ENCODE peak calls at places on chromosomes 3 and 15, in six cellular contexts. Y, T, W, G, P and J are unnamed samples. For H3K9me3, the result is how much of the 10 kb centered on the place peaks cover.

GRCh38 chr3:142429582-142429981 is 18.3 kb downstream of the XRN1 start:
- DNase-seq in Y (no peak), T (no peak), W (no peak), G (no peak), P (no peak), J (no peak)

GRCh38 chr3:168884353-168884903 is 779.1 kb downstream of the MECOM start:
- DNase-seq in Y (no peak), T (no peak), W (no peak), G (no peak), P (no peak), J (no peak)

GRCh38 chr15:84855032-84855645 is 29.3 kb upstream of the SLC28A1 start:
- DNase-seq in Y (no peak), T (no peak), W (no peak), G (no peak), P (no peak), J (no peak)

GRCh38 chr3:153856932-153857331 is 264.3 kb upstream of the ARHGEF26 start:
- DNase-seq in Y (no peak), T (no peak), W (no peak), G (no peak), P (no peak), J (no peak)

GRCh38 chr3:186025161-186025560 is 83.7 kb downstream of the ETV5 start:
- DNase-seq in Y (no peak), T (no peak), W (no peak), G (no peak), P (no peak), J (no peak)

GRCh38 chr3:13522236-13522635 is 26.7 kb upstream of the FBLN2 start:
- DNase-seq in Y (no peak), T (no peak), W (no peak), G (no peak), P (no peak), J (no peak)

GRCh38 chr3:129517516-129517915 is 10.9 kb upstream of the RHO start:
- DNase-seq in Y (no peak), T (no peak), W (no peak), G (no peak), P (no peak), J (no peak)

GRCh38 chr15:91942676-91943417 is 89.3 kb downstream of the SLCO3A1 start:
- DNase-seq in Y (peak), T (peak), W (peak), G (peak), P (no peak), J (no peak)

GRCh38 chr15:66800584-66801235 is 98.7 kb downstream of the SMAD6 start:
- DNase-seq in Y (no peak), T (no peak), W (no peak), G (no peak), P (no peak), J (no peak)

GRCh38 chr3:5126586-5126985 is 4.5 kb downstream of the ARL8B start:
- DNase-seq in Y (no peak), T (no peak), W (no peak), G (no peak), P (no peak), J (no peak)

GRCh38 chr3:170507063-170507462 is 78.8 kb downstream of the SLC7A14 start:
- DNase-seq in Y (no peak), T (no peak), W (no peak), G (no peak), P (no peak), J (no peak)

GRCh38 chr3:170511371-170511770 is 74.5 kb downstream of the SLC7A14 start:
- DNase-seq in Y (no peak), T (no peak), W (no peak), G (no peak), P (no peak), J (no peak)

GRCh38 chr3:170502297-170502696 is 83.6 kb downstream of the SLC7A14 start:
- DNase-seq in Y (peak), T (peak), W (no peak), G (no peak), P (no peak), J (no peak)

GRCh38 chr3:170508876-170509275 is 77.0 kb downstream of the SLC7A14 start:
- DNase-seq in Y (no peak), T (no peak), W (no peak), G (no peak), P (no peak), J (no peak)

DNA sequence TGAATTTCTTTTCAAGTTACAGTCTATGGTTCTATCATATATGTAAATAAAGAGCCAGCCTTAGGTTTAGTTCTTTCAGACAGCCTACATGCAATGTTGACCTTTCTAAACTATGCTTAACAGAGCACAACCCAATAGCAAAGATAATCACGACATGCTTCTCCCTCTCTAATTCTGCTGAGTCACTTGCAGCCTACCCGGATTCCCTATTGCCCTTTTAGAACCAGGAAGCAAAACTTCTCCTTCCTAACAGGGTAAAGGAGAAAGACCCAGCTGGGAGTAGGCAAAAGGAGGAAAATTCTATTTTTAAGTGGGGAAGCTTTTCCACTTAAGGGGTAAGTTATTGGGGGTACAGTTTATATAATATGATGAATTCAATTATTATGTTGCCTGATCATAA is 79.3 kb downstream of the SLC7A14 start:
- DNase-seq in Y (no peak), T (no peak), W (no peak), G (no peak), P (no peak), J (no peak)
- H3K9me3 ChIP-seq in Y (under half), T (under half), W (under half), G (under half), P (under half), J (under half)

GRCh38 chr3:75768303-75769017 is 16.9 kb downstream of the ZNF717 start:
- DNase-seq in Y (no peak), T (no peak), W (no peak), G (no peak), P (no peak), J (no peak)
- H3K9me3 ChIP-seq in Y (under half), T (half or more), W (under half), G (under half), P (under half), J (under half)

GRCh38 chr3:136048068-136048467 is 82.5 kb downstream of the PPP2R3A start:
- DNase-seq in Y (no peak), T (no peak), W (no peak), G (no peak), P (no peak), J (no peak)

GRCh38 chr3:136055491-136055890 is 90.0 kb downstream of the PPP2R3A start:
- DNase-seq in Y (no peak), T (no peak), W (no peak), G (no peak), P (no peak), J (no peak)

GRCh38 chr3:136044980-136045745 is 79.6 kb downstream of the PPP2R3A start:
- DNase-seq in Y (no peak), T (no peak), W (no peak), G (no peak), P (no peak), J (no peak)

GRCh38 chr3:136050250-136050649 is 84.7 kb downstream of the PPP2R3A start:
- DNase-seq in Y (no peak), T (no peak), W (no peak), G (no peak), P (no peak), J (no peak)
- H3K9me3 ChIP-seq in Y (under half), T (under half), W (under half), G (under half), P (under half), J (under half)

GRCh38 chr3:149831321-149831720 is 18.3 kb downstream of the RNF13 start:
- DNase-seq in Y (no peak), T (no peak), W (no peak), G (no peak), P (no peak), J (no peak)
- H3K9me3 ChIP-seq in Y (under half), T (under half), W (under half), G (half or more), P (half or more), J (under half)

GRCh38 chr15:71632571-71633195 is 177.7 kb upstream of the NR2E3 start:
- DNase-seq in Y (no peak), T (no peak), W (no peak), G (no peak), P (no peak), J (no peak)
- H3K9me3 ChIP-seq in Y (under half), T (under half), W (under half), G (under half), P (under half), J (under half)

DNA sequence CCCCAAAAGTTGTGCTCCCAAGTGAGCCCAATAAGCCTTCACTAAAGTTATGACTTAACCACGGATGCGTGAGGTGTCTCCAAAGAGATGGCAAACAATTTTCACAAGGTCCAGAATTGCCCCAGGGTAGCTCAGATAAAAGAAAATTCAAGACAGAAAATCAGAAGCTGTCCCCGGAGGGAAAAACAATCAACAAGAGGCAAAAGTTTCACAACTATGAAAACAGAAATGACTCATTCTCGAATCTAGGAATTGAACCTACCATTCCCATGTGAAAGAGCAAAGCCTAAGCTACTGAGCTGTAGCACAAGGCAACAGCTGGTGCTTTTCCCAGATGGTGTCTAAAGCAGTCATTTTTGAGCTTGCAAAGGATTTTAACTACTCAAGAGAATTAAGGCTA is 33.5 kb upstream of the MKRN3 start:
- DNase-seq in Y (no peak), T (no peak), W (no peak), G (no peak), P (no peak), J (no peak)
- H3K9me3 ChIP-seq in Y (under half), T (under half), W (under half), G (under half), P (under half), J (under half)